ENCODE peak calls at places on chromosomes 7 and 10, in six cellular contexts. One of them, this sample, is unnamed.
A peak's percentile ranks its signal among the peaks of the same experiment; 100 is the strongest.

GRCh38 chr7:134885967-134886352 is 100.3 kb upstream of the AGBL3 start:
- DNase-seq in H9: no peak
- DNase-seq in pancreas: no peak
- DNase-seq in IMR-90: peak; percentile 92
- DNase-seq in Panc1: no peak
- DNase-seq in neuronal stem cell: no peak
- DNase-seq in this sample: no peak

GRCh38 chr7:47884675-47885074 is 63.6 kb downstream of the PKD1L1 start:
- DNase-seq in H9: no peak
- DNase-seq in pancreas: no peak
- DNase-seq in IMR-90: no peak
- DNase-seq in Panc1: no peak
- DNase-seq in neuronal stem cell: no peak
- DNase-seq in this sample: no peak

GRCh38 chr7:55369427-55369826 is 4.3 kb downstream of the LANCL2 start:
- DNase-seq in H9: no peak
- DNase-seq in pancreas: no peak
- DNase-seq in IMR-90: peak; percentile 95
- DNase-seq in Panc1: no peak
- DNase-seq in neuronal stem cell: no peak
- DNase-seq in this sample: no peak

GRCh38 chr10:12510566-12510965 is 161.2 kb downstream of the CAMK1D start:
- DNase-seq in H9: no peak
- DNase-seq in pancreas: no peak
- DNase-seq in IMR-90: no peak
- DNase-seq in Panc1: no peak
- DNase-seq in neuronal stem cell: no peak
- DNase-seq in this sample: no peak

GRCh38 chr10:119406888-119407777 is 135.4 kb downstream of the RGS10 start:
- DNase-seq in H9: no peak
- DNase-seq in pancreas: no peak
- DNase-seq in IMR-90: no peak
- DNase-seq in Panc1: no peak
- DNase-seq in neuronal stem cell: no peak
- DNase-seq in this sample: no peak

GRCh38 chr7:93890041-93890463 is 501 bp downstream of the TFPI2 start:
- DNase-seq in H9: peak; percentile 68
- DNase-seq in pancreas: peak; percentile 33
- DNase-seq in IMR-90: peak; percentile 63
- DNase-seq in Panc1: no peak
- DNase-seq in neuronal stem cell: peak; percentile 21
- DNase-seq in this sample: peak; percentile 6

GRCh38 chr7:44973610-44974401 is 5.0 kb downstream of the MYO1G start:
- DNase-seq in H9: peak; percentile 53
- DNase-seq in pancreas: peak; percentile 54
- DNase-seq in IMR-90: no peak
- DNase-seq in Panc1: no peak
- DNase-seq in neuronal stem cell: no peak
- DNase-seq in this sample: peak; percentile 64

GRCh38 chr7:121634356-121634755 is 238.2 kb upstream of the FAM3C start:
- DNase-seq in H9: no peak
- DNase-seq in pancreas: no peak
- DNase-seq in IMR-90: no peak
- DNase-seq in Panc1: no peak
- DNase-seq in neuronal stem cell: no peak
- DNase-seq in this sample: no peak

GRCh38 chr7:156493942-156494341 is 146.6 kb upstream of the RNF32 start:
- DNase-seq in H9: no peak
- DNase-seq in pancreas: no peak
- DNase-seq in IMR-90: peak; percentile 77
- DNase-seq in Panc1: no peak
- DNase-seq in neuronal stem cell: no peak
- DNase-seq in this sample: no peak

GRCh38 chr7:14639329-14639728 is 263.2 kb downstream of the DGKB start:
- DNase-seq in H9: no peak
- DNase-seq in pancreas: no peak
- DNase-seq in IMR-90: no peak
- DNase-seq in Panc1: no peak
- DNase-seq in neuronal stem cell: no peak
- DNase-seq in this sample: no peak

GRCh38 chr7:29859089-29859488 is 52.8 kb downstream of the WIPF3 start:
- DNase-seq in H9: no peak
- DNase-seq in pancreas: no peak
- DNase-seq in IMR-90: no peak
- DNase-seq in Panc1: no peak
- DNase-seq in neuronal stem cell: no peak
- DNase-seq in this sample: no peak

GRCh38 chr10:30056767-30057355 is 2.5 kb downstream of the JCAD start:
- DNase-seq in H9: no peak
- DNase-seq in pancreas: no peak
- DNase-seq in IMR-90: no peak
- DNase-seq in Panc1: no peak
- DNase-seq in neuronal stem cell: no peak
- DNase-seq in this sample: no peak

GRCh38 chr7:100965723-100966541 is 3.4 kb upstream of the MUC12 start:
- DNase-seq in H9: peak; percentile 99
- DNase-seq in pancreas: peak; percentile 86
- DNase-seq in IMR-90: no peak
- DNase-seq in Panc1: no peak
- DNase-seq in neuronal stem cell: peak; percentile 98
- DNase-seq in this sample: peak; percentile 89

GRCh38 chr7:147861058-147861716 is 729.4 kb upstream of the C7orf33 start:
- DNase-seq in H9: no peak
- DNase-seq in pancreas: no peak
- DNase-seq in IMR-90: no peak
- DNase-seq in Panc1: no peak
- DNase-seq in neuronal stem cell: no peak
- DNase-seq in this sample: no peak

GRCh38 chr10:13056461-13057077 is 43.4 kb upstream of the OPTN start:
- DNase-seq in H9: no peak
- DNase-seq in pancreas: no peak
- DNase-seq in IMR-90: peak; percentile 16
- DNase-seq in Panc1: no peak
- DNase-seq in neuronal stem cell: no peak
- DNase-seq in this sample: peak; percentile 23

GRCh38 chr10:3978174-3978573 is 193.2 kb upstream of the KLF6 start:
- DNase-seq in H9: no peak
- DNase-seq in pancreas: no peak
- DNase-seq in IMR-90: peak; percentile 74
- DNase-seq in Panc1: no peak
- DNase-seq in neuronal stem cell: no peak
- DNase-seq in this sample: no peak

GRCh38 chr10:125521721-125522680 is 161.0 kb downstream of the TEX36 start:
- DNase-seq in H9: peak; percentile 88
- DNase-seq in pancreas: no peak
- DNase-seq in IMR-90: no peak
- DNase-seq in Panc1: no peak
- DNase-seq in neuronal stem cell: no peak
- DNase-seq in this sample: peak; percentile 70

GRCh38 chr7:2863461-2864066 is 19.5 kb upstream of the GNA12 start:
- DNase-seq in H9: peak; percentile 63
- DNase-seq in pancreas: peak; percentile 53
- DNase-seq in IMR-90: peak; percentile 97
- DNase-seq in Panc1: peak; percentile 92
- DNase-seq in neuronal stem cell: no peak
- DNase-seq in this sample: peak; percentile 53

GRCh38 chr10:86489071-86489810 is 32.4 kb downstream of the WAPL start:
- DNase-seq in H9: no peak
- DNase-seq in pancreas: no peak
- DNase-seq in IMR-90: no peak
- DNase-seq in Panc1: no peak
- DNase-seq in neuronal stem cell: no peak
- DNase-seq in this sample: no peak

GRCh38 chr7:73520673-73521635 is 1.1 kb downstream of the BAZ1B start:
- DNase-seq in H9: no peak
- DNase-seq in pancreas: peak; percentile 19
- DNase-seq in IMR-90: peak; percentile 30
- DNase-seq in Panc1: no peak
- DNase-seq in neuronal stem cell: no peak
- DNase-seq in this sample: no peak

GRCh38 chr10:44477021-44477420 is 92.1 kb upstream of the CXCL12 start:
- DNase-seq in H9: no peak
- DNase-seq in pancreas: no peak
- DNase-seq in IMR-90: peak; percentile 65
- DNase-seq in Panc1: no peak
- DNase-seq in neuronal stem cell: no peak
- DNase-seq in this sample: no peak

GRCh38 chr10:103295391-103296044 is 18.6 kb downstream of the INA start:
- DNase-seq in H9: no peak
- DNase-seq in pancreas: no peak
- DNase-seq in IMR-90: peak; percentile 90
- DNase-seq in Panc1: no peak
- DNase-seq in neuronal stem cell: no peak
- DNase-seq in this sample: no peak

GRCh38 chr10:100743626-100744135 is 1.7 kb upstream of the PAX2 start:
- DNase-seq in H9: peak; percentile 71
- DNase-seq in pancreas: peak; percentile 53
- DNase-seq in IMR-90: peak; percentile 55
- DNase-seq in Panc1: no peak
- DNase-seq in neuronal stem cell: no peak
- DNase-seq in this sample: peak; percentile 55

GRCh38 chr10:100746413-100746931 is 1.1 kb downstream of the PAX2 start:
- DNase-seq in H9: no peak
- DNase-seq in pancreas: no peak
- DNase-seq in IMR-90: no peak
- DNase-seq in Panc1: no peak
- DNase-seq in neuronal stem cell: no peak
- DNase-seq in this sample: no peak

GRCh38 chr10:100744136-100744979 is 1.0 kb upstream of the PAX2 start:
- DNase-seq in H9: no peak
- DNase-seq in pancreas: no peak
- DNase-seq in IMR-90: no peak
- DNase-seq in Panc1: no peak
- DNase-seq in neuronal stem cell: no peak
- DNase-seq in this sample: no peak

GRCh38 chr10:100745882-100746412 is 565 bp downstream of the PAX2 start:
- DNase-seq in H9: no peak
- DNase-seq in pancreas: no peak
- DNase-seq in IMR-90: no peak
- DNase-seq in Panc1: no peak
- DNase-seq in neuronal stem cell: no peak
- DNase-seq in this sample: no peak

GRCh38 chr10:100744980-100745881 is at the start of gene PAX2:
- DNase-seq in H9: peak; percentile 93
- DNase-seq in pancreas: no peak
- DNase-seq in IMR-90: no peak
- DNase-seq in Panc1: no peak
- DNase-seq in neuronal stem cell: no peak
- DNase-seq in this sample: no peak
- H3K27me3 ChIP-seq in H9: peaks cover 85% of the 10 kb centered on the region
- H3K27me3 ChIP-seq in pancreas: peaks cover 51% of the 10 kb centered on the region
- H3K27me3 ChIP-seq in IMR-90: peaks cover 95% of the 10 kb centered on the region
- H3K27me3 ChIP-seq in Panc1: no peaks in the 10 kb centered on the region
- H3K27me3 ChIP-seq in neuronal stem cell: peaks cover 99% of the 10 kb centered on the region
- H3K27me3 ChIP-seq in this sample: peaks cover 95% of the 10 kb centered on the region

GRCh38 chr7:27192546-27193334 is 7.2 kb downstream of the HOXA13 start:
- DNase-seq in H9: peak; percentile 30
- DNase-seq in pancreas: no peak
- DNase-seq in IMR-90: no peak
- DNase-seq in Panc1: no peak
- DNase-seq in neuronal stem cell: no peak
- DNase-seq in this sample: no peak

GRCh38 chr7:27194641-27195379 is 5.1 kb downstream of the HOXA13 start:
- DNase-seq in H9: peak; percentile 25
- DNase-seq in pancreas: no peak
- DNase-seq in IMR-90: no peak
- DNase-seq in Panc1: no peak
- DNase-seq in neuronal stem cell: no peak
- DNase-seq in this sample: no peak

GRCh38 chr7:27191716-27192545 is 6.9 kb upstream of the HOXA11 start:
- DNase-seq in H9: peak; percentile 61
- DNase-seq in pancreas: no peak
- DNase-seq in IMR-90: no peak
- DNase-seq in Panc1: no peak
- DNase-seq in neuronal stem cell: no peak
- DNase-seq in this sample: no peak

GRCh38 chr7:27193335-27194001 is 6.4 kb downstream of the HOXA13 start:
- DNase-seq in H9: peak; percentile 43
- DNase-seq in pancreas: no peak
- DNase-seq in IMR-90: no peak
- DNase-seq in Panc1: no peak
- DNase-seq in neuronal stem cell: no peak
- DNase-seq in this sample: no peak

DNA sequence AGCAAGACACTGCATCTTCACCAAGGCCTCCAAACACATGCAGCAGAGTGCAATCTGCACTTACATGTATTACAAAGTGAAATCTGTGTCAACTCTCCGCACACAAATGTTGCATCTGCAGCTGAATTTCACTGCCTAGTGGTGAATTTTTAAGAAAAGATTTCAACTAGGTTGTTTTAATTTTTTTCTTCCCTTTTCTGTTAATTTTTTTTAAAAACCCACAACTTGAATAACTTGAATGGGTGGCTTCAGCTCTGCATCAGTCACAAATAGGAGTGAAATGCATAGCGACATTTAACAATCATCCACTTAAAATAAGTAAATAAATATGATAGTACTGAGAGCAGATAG is 5.9 kb downstream of the HOXA13 start:
- DNase-seq in H9: no peak
- DNase-seq in pancreas: no peak
- DNase-seq in IMR-90: no peak
- DNase-seq in Panc1: no peak
- DNase-seq in neuronal stem cell: no peak
- DNase-seq in this sample: no peak
- H3K27me3 ChIP-seq in H9: peaks cover 92% of the 10 kb centered on the region
- H3K27me3 ChIP-seq in pancreas: peaks cover 91% of the 10 kb centered on the region
- H3K27me3 ChIP-seq in IMR-90: peaks cover 88% of the 10 kb centered on the region
- H3K27me3 ChIP-seq in Panc1: no peaks in the 10 kb centered on the region
- H3K27me3 ChIP-seq in neuronal stem cell: peaks cover 100% of the 10 kb centered on the region
- H3K27me3 ChIP-seq in this sample: peaks cover 100% of the 10 kb centered on the region

GRCh38 chr10:91048380-91048779 is 127.5 kb upstream of the ANKRD1 start:
- DNase-seq in H9: no peak
- DNase-seq in pancreas: no peak
- DNase-seq in IMR-90: no peak
- DNase-seq in Panc1: no peak
- DNase-seq in neuronal stem cell: no peak
- DNase-seq in this sample: no peak
- H3K27me3 ChIP-seq in H9: no peaks in the 10 kb centered on the region
- H3K27me3 ChIP-seq in pancreas: no peaks in the 10 kb centered on the region
- H3K27me3 ChIP-seq in IMR-90: peaks cover 2% of the 10 kb centered on the region
- H3K27me3 ChIP-seq in Panc1: peaks cover 4% of the 10 kb centered on the region
- H3K27me3 ChIP-seq in neuronal stem cell: no peaks in the 10 kb centered on the region
- H3K27me3 ChIP-seq in this sample: no peaks in the 10 kb centered on the region

DNA sequence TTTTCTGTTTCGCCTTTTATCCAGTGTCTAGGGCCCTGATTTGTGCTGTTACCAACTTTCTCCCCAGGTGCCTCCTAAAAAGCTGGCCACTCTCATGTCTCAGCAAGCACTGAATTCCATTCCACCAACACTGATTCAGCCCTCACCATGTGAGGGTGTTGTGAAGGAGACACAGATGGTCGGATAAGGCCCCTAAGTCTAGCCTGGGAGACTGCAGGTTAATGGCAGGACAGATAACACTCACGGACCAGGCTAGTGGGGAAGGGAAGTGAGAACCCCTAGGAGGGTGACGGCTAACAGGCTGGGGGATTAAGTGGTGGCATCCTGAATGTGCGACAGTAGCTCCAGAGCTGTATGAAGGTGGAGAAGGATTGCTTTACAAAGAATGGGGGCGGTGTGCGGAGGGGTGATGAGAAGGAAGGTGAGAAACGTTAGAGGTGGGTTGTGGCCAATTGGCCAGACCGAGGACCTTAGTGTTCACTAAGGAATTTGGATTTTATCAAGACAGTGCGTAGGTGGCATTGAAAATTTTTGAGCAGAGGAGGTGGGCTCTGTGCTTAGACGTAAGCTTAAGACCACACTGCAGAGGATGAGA is 3.8 kb upstream of the DUSP5 start:
- DNase-seq in H9: no peak
- DNase-seq in pancreas: no peak
- DNase-seq in IMR-90: peak; percentile 42
- DNase-seq in Panc1: no peak
- DNase-seq in neuronal stem cell: no peak
- DNase-seq in this sample: no peak
- H3K27me3 ChIP-seq in H9: no peaks in the 10 kb centered on the region
- H3K27me3 ChIP-seq in pancreas: no peaks in the 10 kb centered on the region
- H3K27me3 ChIP-seq in IMR-90: no peaks in the 10 kb centered on the region
- H3K27me3 ChIP-seq in Panc1: no peaks in the 10 kb centered on the region
- H3K27me3 ChIP-seq in neuronal stem cell: peaks cover 6% of the 10 kb centered on the region
- H3K27me3 ChIP-seq in this sample: peaks cover 8% of the 10 kb centered on the region

This sample was measured in BE2C.